ENCODE peak calls at places on chromosomes 16 and 17, in four cellular contexts. One of them, this sample, is unnamed.

GRCh38 chr16:81462683-81463082 is 18.1 kb downstream of the CMIP start:
- DNase-seq in iPS DF 6.9: no peak
- DNase-seq in anterior cingulate cortex: no peak
- DNase-seq in SHP77: no peak
- DNase-seq in this sample: no peak

GRCh38 chr16:53045554-53046250 is 7.0 kb downstream of the CHD9NB start:
- DNase-seq in iPS DF 6.9: no peak
- DNase-seq in anterior cingulate cortex: no peak
- DNase-seq in SHP77: no peak
- DNase-seq in this sample: no peak

GRCh38 chr17:41627316-41628072 is 3.1 kb upstream of the KRT17 start:
- DNase-seq in iPS DF 6.9: no peak
- DNase-seq in anterior cingulate cortex: no peak
- DNase-seq in SHP77: no peak
- DNase-seq in this sample: no peak

GRCh38 chr16:50535506-50536257 is 12.5 kb upstream of the NKD1 start:
- DNase-seq in iPS DF 6.9: no peak
- DNase-seq in anterior cingulate cortex: no peak
- DNase-seq in SHP77: no peak
- DNase-seq in this sample: no peak

GRCh38 chr17:4101799-4102405 is 40.9 kb downstream of the ZZEF1 start:
- DNase-seq in iPS DF 6.9: no peak
- DNase-seq in anterior cingulate cortex: no peak
- DNase-seq in SHP77: no peak
- DNase-seq in this sample: no peak

GRCh38 chr17:12922120-12922519 is 95.7 kb downstream of the ELAC2 start:
- DNase-seq in iPS DF 6.9: no peak
- DNase-seq in anterior cingulate cortex: no peak
- DNase-seq in SHP77: no peak
- DNase-seq in this sample: no peak

GRCh38 chr17:8122391-8122922 is 1.4 kb downstream of the HES7 start:
- DNase-seq in iPS DF 6.9: no peak
- DNase-seq in anterior cingulate cortex: no peak
- DNase-seq in SHP77: no peak
- DNase-seq in this sample: peak; percentile 79

GRCh38 chr17:76446449-76447231 is 6.3 kb downstream of the UBE2O start:
- DNase-seq in iPS DF 6.9: no peak
- DNase-seq in anterior cingulate cortex: no peak
- DNase-seq in SHP77: peak; percentile 48
- DNase-seq in this sample: no peak

GRCh38 chr17:16972346-16972745 is 428 bp upstream of the TNFRSF13B start:
- DNase-seq in iPS DF 6.9: no peak
- DNase-seq in anterior cingulate cortex: no peak
- DNase-seq in SHP77: no peak
- DNase-seq in this sample: peak; percentile 24

GRCh38 chr16:72241930-72242329 is 70.0 kb upstream of the PMFBP1 start:
- DNase-seq in iPS DF 6.9: peak; percentile 13
- DNase-seq in anterior cingulate cortex: peak; percentile 54
- DNase-seq in SHP77: peak; percentile 40
- DNase-seq in this sample: no peak

GRCh38 chr16:11067697-11068141 is 123.4 kb downstream of the CLEC16A start:
- DNase-seq in iPS DF 6.9: no peak
- DNase-seq in anterior cingulate cortex: no peak
- DNase-seq in SHP77: no peak
- DNase-seq in this sample: no peak

GRCh38 chr16:81405702-81406113 is 38.9 kb upstream of the CMIP start:
- DNase-seq in iPS DF 6.9: no peak
- DNase-seq in anterior cingulate cortex: no peak
- DNase-seq in SHP77: no peak
- DNase-seq in this sample: no peak

GRCh38 chr17:81684442-81684911 is 666 bp downstream of the HGS start:
- DNase-seq in iPS DF 6.9: no peak
- DNase-seq in anterior cingulate cortex: no peak
- DNase-seq in SHP77: no peak
- DNase-seq in this sample: no peak

GRCh38 chr17:68649324-68649723 is 48.2 kb upstream of the FAM20A start:
- DNase-seq in iPS DF 6.9: no peak
- DNase-seq in anterior cingulate cortex: no peak
- DNase-seq in SHP77: no peak
- DNase-seq in this sample: no peak

GRCh38 chr16:84540194-84540593 is 35.7 kb upstream of the MEAK7 start:
- DNase-seq in iPS DF 6.9: no peak
- DNase-seq in anterior cingulate cortex: no peak
- DNase-seq in SHP77: no peak
- DNase-seq in this sample: no peak

GRCh38 chr17:78855561-78856165 is 15.0 kb upstream of the USP36 start:
- DNase-seq in iPS DF 6.9: no peak
- DNase-seq in anterior cingulate cortex: no peak
- DNase-seq in SHP77: no peak
- DNase-seq in this sample: no peak

GRCh38 chr16:53989597-53989996 is 285.6 kb downstream of the FTO start:
- DNase-seq in iPS DF 6.9: no peak
- DNase-seq in anterior cingulate cortex: no peak
- DNase-seq in SHP77: no peak
- DNase-seq in this sample: no peak

GRCh38 chr16:81096715-81097208 is 567 bp upstream of the GCSH start:
- DNase-seq in iPS DF 6.9: no peak
- DNase-seq in anterior cingulate cortex: no peak
- DNase-seq in SHP77: no peak
- DNase-seq in this sample: no peak

GRCh38 chr17:20284575-20284974 is 182.8 kb downstream of the LGALS9B start:
- DNase-seq in iPS DF 6.9: no peak
- DNase-seq in anterior cingulate cortex: no peak
- DNase-seq in SHP77: no peak
- DNase-seq in this sample: no peak

GRCh38 chr17:38731526-38732294 is 1.6 kb downstream of the CISD3 start:
- DNase-seq in iPS DF 6.9: no peak
- DNase-seq in anterior cingulate cortex: no peak
- DNase-seq in SHP77: no peak
- DNase-seq in this sample: no peak

GRCh38 chr17:31412511-31412910 is 21.0 kb downstream of the RAB11FIP4 start:
- DNase-seq in iPS DF 6.9: no peak
- DNase-seq in anterior cingulate cortex: no peak
- DNase-seq in SHP77: no peak
- DNase-seq in this sample: no peak

GRCh38 chr16:89599451-89599858 is 14.0 kb upstream of the DPEP1 start:
- DNase-seq in iPS DF 6.9: no peak
- DNase-seq in anterior cingulate cortex: no peak
- DNase-seq in SHP77: peak; percentile 79
- DNase-seq in this sample: peak; percentile 61

GRCh38 chr17:17994271-17994670 is 21.6 kb downstream of the DRC3 start:
- DNase-seq in iPS DF 6.9: peak; percentile 60
- DNase-seq in anterior cingulate cortex: no peak
- DNase-seq in SHP77: peak; percentile 72
- DNase-seq in this sample: peak; percentile 53

GRCh38 chr17:4234406-4234805 is 29.4 kb downstream of the ANKFY1 start:
- DNase-seq in iPS DF 6.9: no peak
- DNase-seq in anterior cingulate cortex: no peak
- DNase-seq in SHP77: no peak
- DNase-seq in this sample: no peak

GRCh38 chr17:2215616-2216364 is 87.8 kb downstream of the SMG6 start:
- DNase-seq in iPS DF 6.9: no peak
- DNase-seq in anterior cingulate cortex: peak; percentile 56
- DNase-seq in SHP77: peak; percentile 86
- DNase-seq in this sample: no peak

GRCh38 chr16:68802190-68802589 is 41.1 kb upstream of the TANGO6 start:
- DNase-seq in iPS DF 6.9: no peak
- DNase-seq in anterior cingulate cortex: no peak
- DNase-seq in SHP77: no peak
- DNase-seq in this sample: no peak

This sample was measured in H1.